ENCODE peak calls at places on chromosomes 16 and 17, in seven cellular contexts. One of them, this sample, is unnamed.

GRCh38 chr16:89312194-89312593 is 94.7 kb downstream of the ZNF778 start:
- DNase-seq in AG10803: no peak
- DNase-seq in RWPE1: no peak
- DNase-seq in epithelial cell of esophagus: peak; percentile 21
- DNase-seq in AG09319: no peak
- DNase-seq in CD4-positive, alpha-beta T cell: peak; percentile 33
- DNase-seq in natural killer cell: no peak
- DNase-seq in this sample: no peak

GRCh38 chr17:80712089-80712488 is 167.5 kb downstream of the RPTOR start:
- DNase-seq in AG09319: no peak
- DNase-seq in epithelial cell of esophagus: no peak
- DNase-seq in RWPE1: no peak
- DNase-seq in natural killer cell: no peak
- DNase-seq in AG10803: no peak
- DNase-seq in CD4-positive, alpha-beta T cell: no peak
- DNase-seq in this sample: no peak

GRCh38 chr17:6413073-6413472 is 21.8 kb downstream of the AIPL1 start:
- DNase-seq in RWPE1: peak; percentile 73
- DNase-seq in natural killer cell: no peak
- DNase-seq in CD4-positive, alpha-beta T cell: no peak
- DNase-seq in AG10803: peak; percentile 43
- DNase-seq in epithelial cell of esophagus: peak; percentile 54
- DNase-seq in AG09319: no peak
- DNase-seq in this sample: no peak

GRCh38 chr17:42387221-42387657 is 1.0 kb downstream of the STAT3 start:
- DNase-seq in CD4-positive, alpha-beta T cell: no peak
- DNase-seq in AG10803: peak; percentile 74
- DNase-seq in AG09319: peak; percentile 70
- DNase-seq in epithelial cell of esophagus: peak; percentile 65
- DNase-seq in RWPE1: peak; percentile 54
- DNase-seq in natural killer cell: no peak
- DNase-seq in this sample: no peak

GRCh38 chr17:40803617-40804082 is 3.9 kb upstream of the KRT28 start:
- DNase-seq in AG10803: peak; percentile 69
- DNase-seq in epithelial cell of esophagus: peak; percentile 86
- DNase-seq in natural killer cell: peak; percentile 56
- DNase-seq in AG09319: peak; percentile 40
- DNase-seq in CD4-positive, alpha-beta T cell: peak; percentile 65
- DNase-seq in RWPE1: peak; percentile 88
- DNase-seq in this sample: peak; percentile 83

GRCh38 chr16:69311533-69312388 is 611 bp downstream of the VPS4A start:
- DNase-seq in CD4-positive, alpha-beta T cell: peak; percentile 26
- DNase-seq in natural killer cell: no peak
- DNase-seq in epithelial cell of esophagus: peak; percentile 47
- DNase-seq in RWPE1: peak; percentile 35
- DNase-seq in AG10803: peak; percentile 28
- DNase-seq in AG09319: no peak
- DNase-seq in this sample: peak; percentile 49

GRCh38 chr17:4607773-4608187 is 23.5 kb downstream of the SMTNL2 start:
- DNase-seq in AG10803: peak; percentile 40
- DNase-seq in CD4-positive, alpha-beta T cell: no peak
- DNase-seq in AG09319: no peak
- DNase-seq in natural killer cell: no peak
- DNase-seq in epithelial cell of esophagus: no peak
- DNase-seq in RWPE1: no peak
- DNase-seq in this sample: peak; percentile 3

GRCh38 chr17:74201250-74201649 is 2.2 kb upstream of the RPL38 start:
- DNase-seq in natural killer cell: no peak
- DNase-seq in AG09319: no peak
- DNase-seq in CD4-positive, alpha-beta T cell: no peak
- DNase-seq in AG10803: peak; percentile 85
- DNase-seq in RWPE1: peak; percentile 54
- DNase-seq in epithelial cell of esophagus: peak; percentile 66
- DNase-seq in this sample: no peak

GRCh38 chr17:80820331-80820730 is 171.3 kb upstream of the CHMP6 start:
- DNase-seq in CD4-positive, alpha-beta T cell: no peak
- DNase-seq in epithelial cell of esophagus: no peak
- DNase-seq in AG10803: no peak
- DNase-seq in natural killer cell: no peak
- DNase-seq in RWPE1: no peak
- DNase-seq in AG09319: no peak
- DNase-seq in this sample: no peak

GRCh38 chr17:8186446-8186786 is 3.6 kb downstream of the BORCS6 start:
- DNase-seq in CD4-positive, alpha-beta T cell: no peak
- DNase-seq in epithelial cell of esophagus: no peak
- DNase-seq in AG09319: no peak
- DNase-seq in AG10803: no peak
- DNase-seq in natural killer cell: no peak
- DNase-seq in RWPE1: no peak
- DNase-seq in this sample: no peak

GRCh38 chr17:78498848-78499247 is 78.3 kb downstream of the DNAH17 start:
- DNase-seq in RWPE1: no peak
- DNase-seq in AG09319: no peak
- DNase-seq in CD4-positive, alpha-beta T cell: no peak
- DNase-seq in epithelial cell of esophagus: no peak
- DNase-seq in natural killer cell: no peak
- DNase-seq in AG10803: no peak
- DNase-seq in this sample: no peak

GRCh38 chr17:40509626-40510327 is 8.4 kb upstream of the TNS4 start:
- DNase-seq in natural killer cell: no peak
- DNase-seq in AG09319: no peak
- DNase-seq in AG10803: no peak
- DNase-seq in RWPE1: no peak
- DNase-seq in CD4-positive, alpha-beta T cell: no peak
- DNase-seq in epithelial cell of esophagus: no peak
- DNase-seq in this sample: no peak

GRCh38 chr17:80372456-80372855 is 42.5 kb upstream of the ENDOV start:
- DNase-seq in AG10803: no peak
- DNase-seq in AG09319: no peak
- DNase-seq in CD4-positive, alpha-beta T cell: no peak
- DNase-seq in natural killer cell: no peak
- DNase-seq in RWPE1: no peak
- DNase-seq in epithelial cell of esophagus: no peak
- DNase-seq in this sample: no peak

GRCh38 chr17:15264542-15264941 is 584 bp downstream of the PMP22 start:
- DNase-seq in CD4-positive, alpha-beta T cell: no peak
- DNase-seq in RWPE1: no peak
- DNase-seq in natural killer cell: no peak
- DNase-seq in epithelial cell of esophagus: no peak
- DNase-seq in AG10803: no peak
- DNase-seq in AG09319: no peak
- DNase-seq in this sample: no peak

GRCh38 chr17:60577147-60577925 is 22.7 kb upstream of the PPM1D start:
- DNase-seq in RWPE1: no peak
- DNase-seq in CD4-positive, alpha-beta T cell: no peak
- DNase-seq in natural killer cell: no peak
- DNase-seq in AG10803: peak; percentile 70
- DNase-seq in AG09319: no peak
- DNase-seq in epithelial cell of esophagus: no peak
- DNase-seq in this sample: no peak

GRCh38 chr16:78362736-78363135 is 263.3 kb downstream of the WWOX start:
- DNase-seq in RWPE1: no peak
- DNase-seq in natural killer cell: no peak
- DNase-seq in AG10803: no peak
- DNase-seq in AG09319: no peak
- DNase-seq in epithelial cell of esophagus: no peak
- DNase-seq in CD4-positive, alpha-beta T cell: no peak
- DNase-seq in this sample: no peak

GRCh38 chr16:7513429-7513828 is 180.8 kb downstream of the RBFOX1 start:
- DNase-seq in natural killer cell: no peak
- DNase-seq in epithelial cell of esophagus: no peak
- DNase-seq in RWPE1: no peak
- DNase-seq in AG10803: no peak
- DNase-seq in CD4-positive, alpha-beta T cell: no peak
- DNase-seq in AG09319: no peak
- DNase-seq in this sample: no peak

GRCh38 chr16:4313563-4314531 is 2.0 kb upstream of the GLIS2 start:
- DNase-seq in RWPE1: no peak
- DNase-seq in epithelial cell of esophagus: no peak
- DNase-seq in CD4-positive, alpha-beta T cell: no peak
- DNase-seq in natural killer cell: no peak
- DNase-seq in AG10803: no peak
- DNase-seq in AG09319: no peak
- DNase-seq in this sample: peak; percentile 86

GRCh38 chr17:17855334-17855725 is 18.5 kb upstream of the SREBF1 start:
- DNase-seq in epithelial cell of esophagus: no peak
- DNase-seq in CD4-positive, alpha-beta T cell: no peak
- DNase-seq in natural killer cell: no peak
- DNase-seq in AG10803: no peak
- DNase-seq in RWPE1: no peak
- DNase-seq in AG09319: no peak
- DNase-seq in this sample: no peak

GRCh38 chr17:75468779-75469373 is 12.4 kb downstream of the TMEM94 start:
- DNase-seq in epithelial cell of esophagus: no peak
- DNase-seq in CD4-positive, alpha-beta T cell: no peak
- DNase-seq in RWPE1: no peak
- DNase-seq in AG09319: no peak
- DNase-seq in natural killer cell: no peak
- DNase-seq in AG10803: no peak
- DNase-seq in this sample: no peak

GRCh38 chr16:6146874-6147425 is 1049.4 kb upstream of the EEF2KMT start:
- DNase-seq in AG10803: no peak
- DNase-seq in RWPE1: no peak
- DNase-seq in epithelial cell of esophagus: no peak
- DNase-seq in CD4-positive, alpha-beta T cell: no peak
- DNase-seq in natural killer cell: no peak
- DNase-seq in AG09319: no peak
- DNase-seq in this sample: no peak

GRCh38 chr17:67211742-67212141 is 33.3 kb downstream of the HELZ start:
- DNase-seq in AG09319: no peak
- DNase-seq in natural killer cell: no peak
- DNase-seq in epithelial cell of esophagus: peak; percentile 85
- DNase-seq in CD4-positive, alpha-beta T cell: no peak
- DNase-seq in AG10803: peak; percentile 76
- DNase-seq in RWPE1: peak; percentile 30
- DNase-seq in this sample: no peak

GRCh38 chr16:65038125-65038524 is 83.7 kb downstream of the CDH11 start:
- DNase-seq in epithelial cell of esophagus: no peak
- DNase-seq in AG10803: no peak
- DNase-seq in CD4-positive, alpha-beta T cell: no peak
- DNase-seq in AG09319: no peak
- DNase-seq in natural killer cell: no peak
- DNase-seq in RWPE1: no peak
- DNase-seq in this sample: no peak

DNA sequence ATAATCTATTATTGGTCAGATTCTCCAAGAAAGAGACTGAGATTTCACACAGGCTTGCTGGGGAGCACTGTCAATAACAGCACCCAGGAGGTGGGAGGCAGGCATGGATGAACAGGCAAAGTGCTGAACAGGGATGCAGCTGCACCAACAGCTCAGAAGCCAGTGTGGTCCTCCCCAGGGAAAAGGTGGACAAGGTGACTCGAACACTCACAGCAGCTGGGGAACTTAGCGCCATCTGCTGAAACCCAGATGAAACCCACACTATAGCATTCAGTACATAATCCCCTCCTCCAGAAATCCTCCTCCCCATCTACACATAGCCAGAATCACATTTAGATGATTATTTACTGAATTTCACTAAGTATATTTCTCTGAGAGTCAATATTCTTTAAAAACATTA is 255.2 kb upstream of the WSB1 start:
- DNase-seq in AG09319: no peak
- DNase-seq in CD4-positive, alpha-beta T cell: no peak
- DNase-seq in epithelial cell of esophagus: no peak
- DNase-seq in RWPE1: no peak
- DNase-seq in natural killer cell: no peak
- DNase-seq in AG10803: no peak
- DNase-seq in this sample: no peak
- TF ChIP-seq CTCF in AG09319: no peak
- TF ChIP-seq CTCF in CD4-positive, alpha-beta T cell: no peak
- TF ChIP-seq CTCF in epithelial cell of esophagus: no peak
- TF ChIP-seq CTCF in RWPE1: peak; percentile 6
- TF ChIP-seq CTCF in natural killer cell: no peak
- TF ChIP-seq CTCF in AG10803: no peak
- TF ChIP-seq CTCF in this sample: no peak

GRCh38 chr17:28572294-28573099 is 1.2 kb upstream of the PIGS start:
- DNase-seq in natural killer cell: no peak
- DNase-seq in AG09319: no peak
- DNase-seq in AG10803: no peak
- DNase-seq in CD4-positive, alpha-beta T cell: no peak
- DNase-seq in epithelial cell of esophagus: no peak
- DNase-seq in RWPE1: no peak
- DNase-seq in this sample: no peak
- TF ChIP-seq CTCF in natural killer cell: no peak
- TF ChIP-seq CTCF in AG09319: no peak
- TF ChIP-seq CTCF in AG10803: no peak
- TF ChIP-seq CTCF in CD4-positive, alpha-beta T cell: no peak
- TF ChIP-seq CTCF in epithelial cell of esophagus: no peak
- TF ChIP-seq CTCF in RWPE1: no peak
- TF ChIP-seq CTCF in this sample: no peak

DNA sequence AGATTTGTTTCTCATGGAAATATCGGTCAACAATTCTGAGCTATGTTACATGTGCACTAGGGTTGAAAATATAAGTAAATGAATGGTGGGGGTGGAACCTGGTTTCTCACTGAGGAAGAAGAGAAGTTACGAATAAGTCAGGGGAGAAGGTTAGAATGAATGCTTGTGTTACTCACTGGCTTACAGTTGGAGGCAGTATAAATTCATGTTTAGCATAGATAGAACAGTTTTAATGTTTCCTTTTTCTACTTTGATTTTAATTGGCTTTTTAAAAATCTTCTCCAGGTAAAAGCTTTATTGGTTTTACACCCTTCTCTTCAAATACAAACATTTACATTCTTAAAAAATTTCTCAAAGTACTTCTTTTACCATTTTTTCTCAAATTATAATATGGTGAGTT is 1113.7 kb downstream of the CDH11 start:
- DNase-seq in epithelial cell of esophagus: no peak
- DNase-seq in AG09319: no peak
- DNase-seq in natural killer cell: no peak
- DNase-seq in CD4-positive, alpha-beta T cell: no peak
- DNase-seq in AG10803: no peak
- DNase-seq in RWPE1: no peak
- DNase-seq in this sample: no peak
- TF ChIP-seq CTCF in epithelial cell of esophagus: no peak
- TF ChIP-seq CTCF in AG09319: peak; percentile 30
- TF ChIP-seq CTCF in natural killer cell: no peak
- TF ChIP-seq CTCF in CD4-positive, alpha-beta T cell: no peak
- TF ChIP-seq CTCF in AG10803: peak; percentile 41
- TF ChIP-seq CTCF in RWPE1: no peak
- TF ChIP-seq CTCF in this sample: no peak

GRCh38 chr16:23433261-23433920 is 19.6 kb downstream of the COG7 start:
- DNase-seq in epithelial cell of esophagus: no peak
- DNase-seq in CD4-positive, alpha-beta T cell: no peak
- DNase-seq in AG09319: no peak
- DNase-seq in AG10803: no peak
- DNase-seq in natural killer cell: no peak
- DNase-seq in RWPE1: no peak
- DNase-seq in this sample: no peak

GRCh38 chr16:23428351-23428750 is 24.6 kb downstream of the COG7 start:
- DNase-seq in AG10803: no peak
- DNase-seq in AG09319: no peak
- DNase-seq in natural killer cell: no peak
- DNase-seq in RWPE1: no peak
- DNase-seq in CD4-positive, alpha-beta T cell: no peak
- DNase-seq in epithelial cell of esophagus: peak; percentile 61
- DNase-seq in this sample: no peak

GRCh38 chr16:23434380-23434779 is 18.6 kb downstream of the COG7 start:
- DNase-seq in AG10803: peak; percentile 69
- DNase-seq in AG09319: peak; percentile 49
- DNase-seq in RWPE1: peak; percentile 57
- DNase-seq in epithelial cell of esophagus: peak; percentile 84
- DNase-seq in natural killer cell: no peak
- DNase-seq in CD4-positive, alpha-beta T cell: no peak
- DNase-seq in this sample: peak; percentile 44

GRCh38 chr16:23435500-23435899 is 17.5 kb downstream of the COG7 start:
- DNase-seq in RWPE1: peak; percentile 30
- DNase-seq in AG09319: no peak
- DNase-seq in CD4-positive, alpha-beta T cell: peak; percentile 51
- DNase-seq in natural killer cell: peak; percentile 50
- DNase-seq in AG10803: peak; percentile 36
- DNase-seq in epithelial cell of esophagus: peak; percentile 62
- DNase-seq in this sample: peak; percentile 79

GRCh38 chr16:23432176-23433128 is 20.5 kb downstream of the COG7 start:
- DNase-seq in AG09319: no peak
- DNase-seq in AG10803: no peak
- DNase-seq in CD4-positive, alpha-beta T cell: no peak
- DNase-seq in natural killer cell: no peak
- DNase-seq in epithelial cell of esophagus: peak; percentile 30
- DNase-seq in RWPE1: no peak
- DNase-seq in this sample: no peak
- TF ChIP-seq CTCF in AG09319: no peak
- TF ChIP-seq CTCF in AG10803: no peak
- TF ChIP-seq CTCF in CD4-positive, alpha-beta T cell: no peak
- TF ChIP-seq CTCF in natural killer cell: no peak
- TF ChIP-seq CTCF in epithelial cell of esophagus: peak; percentile 55
- TF ChIP-seq CTCF in RWPE1: no peak
- TF ChIP-seq CTCF in this sample: no peak

This sample was measured in endothelial cell.